ENCODE peak calls at places on chromosomes 12 and 14, in eight cellular contexts. J, F, L, I, X, T, S and N are unnamed samples.

GRCh38 chr14:78455896-78456435 is 285.8 kb downstream of the NRXN3 start:
- DNase-seq in J (no peak), F (no peak), L (no peak), I (no peak), X (no peak), T (peak; percentile 19), S (no peak), N (no peak)

GRCh38 chr12:113497709-113498108 is 26.0 kb upstream of the LHX5 start:
- DNase-seq in J (no peak), F (no peak), L (no peak), I (no peak), X (no peak), T (no peak), S (no peak), N (no peak)

GRCh38 chr12:48788852-48789775 is at the start of gene ADCY6:
- DNase-seq in J (peak; percentile 27), F (peak; percentile 81), L (no peak), I (no peak), X (no peak), T (peak; percentile 68), S (peak; percentile 27), N (peak; percentile 82)

GRCh38 chr12:114339626-114340025 is 66.3 kb downstream of the TBX5 start:
- DNase-seq in J (no peak), F (no peak), L (no peak), I (no peak), X (no peak), T (no peak), S (no peak), N (peak; percentile 9)

GRCh38 chr12:28569698-28570411 is 379.6 kb downstream of the CCDC91 start:
- DNase-seq in J (no peak), F (no peak), L (no peak), I (no peak), X (no peak), T (no peak), S (no peak), N (no peak)

GRCh38 chr14:53295985-53296582 is 143.0 kb upstream of the DDHD1 start:
- DNase-seq in J (peak; percentile 29), F (no peak), L (no peak), I (no peak), X (peak; percentile 50), T (peak; percentile 26), S (peak; percentile 45), N (peak; percentile 59)

GRCh38 chr14:74038015-74038859 is 19.1 kb downstream of the BBOF1 start:
- DNase-seq in J (peak; percentile 47), F (no peak), L (no peak), I (no peak), X (peak; percentile 46), T (peak; percentile 54), S (peak; percentile 90), N (peak; percentile 66)

GRCh38 chr12:107779077-107779840 is 4.8 kb downstream of the ASCL4 start:
- DNase-seq in J (no peak), F (no peak), L (no peak), I (no peak), X (no peak), T (peak; percentile 63), S (no peak), N (no peak)

GRCh38 chr14:88166616-88167015 is 156.5 kb downstream of the KCNK10 start:
- DNase-seq in J (no peak), F (no peak), L (no peak), I (no peak), X (no peak), T (no peak), S (no peak), N (no peak)

GRCh38 chr14:60647081-60647836 is 2.0 kb downstream of the SIX1 start:
- DNase-seq in J (peak; percentile 44), F (no peak), L (no peak), I (no peak), X (no peak), T (no peak), S (peak; percentile 72), N (peak; percentile 84)

GRCh38 chr14:68598621-68599447 is 194.0 kb downstream of the ZFP36L1 start:
- DNase-seq in J (no peak), F (no peak), L (no peak), I (no peak), X (no peak), T (no peak), S (no peak), N (peak; percentile 83)

GRCh38 chr12:120064054-120064940 is 52.3 kb downstream of the RAB35 start:
- DNase-seq in J (no peak), F (no peak), L (no peak), I (no peak), X (no peak), T (no peak), S (no peak), N (no peak)

GRCh38 chr14:63545431-63545830 is 2.3 kb upstream of the PPP2R5E start:
- DNase-seq in J (no peak), F (no peak), L (no peak), I (no peak), X (no peak), T (no peak), S (no peak), N (no peak)

GRCh38 chr14:105200074-105200473 is 19.0 kb upstream of the NUDT14 start:
- DNase-seq in J (no peak), F (no peak), L (no peak), I (no peak), X (no peak), T (no peak), S (no peak), N (peak; percentile 40)

GRCh38 chr12:120488057-120488660 is 7.8 kb upstream of the DYNLL1 start:
- DNase-seq in J (no peak), F (no peak), L (no peak), I (no peak), X (no peak), T (no peak), S (no peak), N (no peak)

GRCh38 chr12:54933381-54933780 is 51.2 kb downstream of the TESPA1 start:
- DNase-seq in J (no peak), F (no peak), L (no peak), I (no peak), X (no peak), T (no peak), S (no peak), N (no peak)

GRCh38 chr14:31405599-31406251 is 14.6 kb downstream of the HEATR5A start:
- DNase-seq in J (no peak), F (no peak), L (no peak), I (no peak), X (no peak), T (no peak), S (no peak), N (no peak)

GRCh38 chr12:5622280-5622679 is 190.4 kb downstream of the NTF3 start:
- DNase-seq in J (no peak), F (no peak), L (no peak), I (no peak), X (no peak), T (no peak), S (no peak), N (no peak)

GRCh38 chr12:91355150-91356006 is 172.8 kb upstream of the DCN start:
- DNase-seq in J (peak; percentile 63), F (peak; percentile 26), L (no peak), I (no peak), X (peak; percentile 34), T (peak; percentile 16), S (peak; percentile 77), N (peak; percentile 87)

GRCh38 chr12:98698603-98699463 is 53.7 kb downstream of the APAF1 start:
- DNase-seq in J (peak; percentile 9), F (no peak), L (no peak), I (no peak), X (peak; percentile 21), T (peak; percentile 53), S (peak; percentile 60), N (peak; percentile 67)

GRCh38 chr12:8658361-8658760 is 4.3 kb downstream of the MFAP5 start:
- DNase-seq in J (no peak), F (no peak), L (no peak), I (no peak), X (no peak), T (no peak), S (no peak), N (peak; percentile 69)

GRCh38 chr12:96136129-96136528 is 58.0 kb upstream of the ELK3 start:
- DNase-seq in J (no peak), F (no peak), L (no peak), I (no peak), X (no peak), T (no peak), S (no peak), N (peak; percentile 51)